ENCODE peak calls at places on chromosomes 11 and 22, in five cellular contexts. K, M, U, Q and W are unnamed samples.

GRCh38 chr11:121929581-121929980 is 186.4 kb downstream of the BLID start:
- DNase-seq in K (no peak), M (no peak), U (no peak), Q (no peak), W (no peak)

GRCh38 chr11:16179668-16180067 is 176.7 kb downstream of the SOX6 start:
- DNase-seq in K (no peak), M (no peak), U (no peak), Q (no peak), W (no peak)

GRCh38 chr22:25666308-25666707 is 75.7 kb upstream of the MYO18B start:
- DNase-seq in K (peak), M (peak), U (no peak), Q (no peak), W (no peak)

GRCh38 chr11:75508051-75508561 is 17.6 kb downstream of the GDPD5 start:
- DNase-seq in K (no peak), M (no peak), U (no peak), Q (peak), W (no peak)

GRCh38 chr11:123093686-123094085 is 31.8 kb upstream of the HSPA8 start:
- DNase-seq in K (no peak), M (no peak), U (no peak), Q (no peak), W (no peak)

GRCh38 chr22:21567456-21568206 is at the start of gene UBE2L3:
- DNase-seq in K (peak), M (peak), U (peak), Q (peak), W (no peak)

GRCh38 chr11:22331771-22332170 is 6.4 kb upstream of the SLC17A6 start:
- DNase-seq in K (no peak), M (no peak), U (no peak), Q (no peak), W (no peak)

GRCh38 chr11:134464981-134465730 is 53.1 kb upstream of the B3GAT1 start:
- DNase-seq in K (no peak), M (no peak), U (no peak), Q (no peak), W (no peak)

GRCh38 chr11:795638-796564 is 2.2 kb downstream of the SLC25A22 start:
- DNase-seq in K (no peak), M (no peak), U (peak), Q (peak), W (no peak)

GRCh38 chr22:20981787-20982562 is at the start of gene LZTR1:
- DNase-seq in K (peak), M (peak), U (peak), Q (peak), W (peak)

GRCh38 chr11:15843309-15843857 is 513.0 kb downstream of the SOX6 start:
- DNase-seq in K (no peak), M (peak), U (peak), Q (no peak), W (no peak)

GRCh38 chr11:3984896-3985295 is 109.7 kb upstream of the RRM1 start:
- DNase-seq in K (no peak), M (peak), U (no peak), Q (peak), W (no peak)

GRCh38 chr22:47586946-47587345 is 824.5 kb downstream of the TBC1D22A start:
- DNase-seq in K (no peak), M (no peak), U (no peak), Q (no peak), W (no peak)

GRCh38 chr11:73661035-73661628 is 14.8 kb downstream of the PLEKHB1 start:
- DNase-seq in K (peak), M (peak), U (peak), Q (peak), W (no peak)

GRCh38 chr11:1152316-1153104 is 5.2 kb upstream of the MUC5AC start:
- DNase-seq in K (peak), M (peak), U (peak), Q (no peak), W (no peak)

DNA sequence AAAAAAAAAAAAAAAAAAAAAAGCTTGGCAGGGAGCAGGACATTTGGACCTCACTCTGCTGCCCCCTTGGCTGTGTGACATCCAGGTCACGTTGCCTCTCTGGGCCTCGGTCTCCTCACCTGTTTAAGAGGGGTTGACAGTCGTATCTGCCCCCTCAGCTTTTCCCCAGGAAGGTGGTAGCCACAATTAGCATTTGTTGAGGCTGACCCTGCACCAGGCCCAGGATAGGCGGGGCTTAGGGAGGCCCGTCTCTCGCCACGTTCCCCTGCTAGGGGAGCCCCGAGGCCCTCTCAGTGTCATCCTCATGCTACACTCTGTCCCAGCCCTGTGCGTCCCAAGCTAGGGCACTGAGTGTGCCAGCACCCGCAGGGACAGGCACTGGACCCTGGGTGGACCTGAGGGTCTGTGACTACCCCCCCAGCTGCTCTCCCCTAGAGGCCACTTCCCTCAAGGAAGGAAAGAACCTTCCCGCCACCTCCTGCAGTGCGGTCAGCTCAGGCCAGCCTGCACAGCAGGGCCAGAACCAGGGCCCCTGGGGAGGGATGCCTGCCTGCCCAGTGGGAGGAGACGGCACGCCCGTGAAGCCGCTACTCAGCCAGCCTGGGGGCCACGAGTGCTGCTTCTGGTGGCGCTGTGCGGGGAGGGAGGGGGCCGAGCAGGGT is 38.5 kb upstream of the PPARA start:
- DNase-seq in K (no peak), M (peak), U (no peak), Q (no peak), W (no peak)
- H3K27ac ChIP-seq in K (peak), M (no peak), U (no peak), Q (no peak), W (peak)

DNA sequence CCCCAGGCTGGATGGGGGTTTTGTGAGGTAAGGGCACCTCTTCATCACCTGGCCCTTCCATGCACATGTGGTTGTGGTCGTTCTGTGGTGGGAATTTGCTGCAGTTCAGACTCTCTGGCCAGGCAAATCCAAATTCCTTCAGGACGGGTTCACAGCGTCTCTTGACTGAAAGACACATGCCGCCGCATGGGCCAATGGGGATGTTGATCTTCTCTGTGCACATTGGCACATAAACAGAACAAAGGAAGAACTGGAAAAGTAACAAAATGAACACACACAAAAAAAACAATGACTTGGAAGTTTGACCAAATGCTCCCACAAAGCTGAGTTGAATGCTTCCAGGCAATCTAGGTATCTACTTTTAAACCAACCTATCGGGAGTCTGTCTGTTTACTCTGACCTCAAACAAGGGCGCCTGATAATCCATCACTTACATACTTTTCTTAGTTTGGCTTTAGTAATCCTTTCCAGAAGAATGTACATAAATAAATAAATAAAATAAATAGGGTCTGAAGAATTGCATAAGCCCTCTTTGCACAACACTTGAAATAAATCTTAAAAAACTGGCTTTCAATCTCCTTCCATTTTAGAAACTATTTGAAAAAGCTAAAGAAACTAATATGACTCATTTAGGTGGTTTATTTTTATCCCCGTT is 2.8 kb downstream of the FZD4 start:
- DNase-seq in K (no peak), M (no peak), U (no peak), Q (no peak), W (no peak)
- H3K27ac ChIP-seq in K (no peak), M (no peak), U (no peak), Q (no peak), W (no peak)

GRCh38 chr11:96095884-96096301 is 172.0 kb upstream of the MTMR2 start:
- DNase-seq in K (no peak), M (no peak), U (peak), Q (no peak), W (peak)
- H3K27ac ChIP-seq in K (no peak), M (no peak), U (peak), Q (no peak), W (peak)

GRCh38 chr11:47178305-47178704 is 1.6 kb upstream of the ARFGAP2 start:
- DNase-seq in K (no peak), M (no peak), U (no peak), Q (no peak), W (no peak)

GRCh38 chr11:47178737-47179654 is 2.3 kb upstream of the ARFGAP2 start:
- DNase-seq in K (no peak), M (no peak), U (no peak), Q (no peak), W (no peak)

GRCh38 chr11:47177229-47177845 is 658 bp upstream of the ARFGAP2 start:
- DNase-seq in K (peak), M (peak), U (peak), Q (peak), W (no peak)

GRCh38 chr11:47176328-47177228 is at the start of gene ARFGAP2:
- DNase-seq in K (peak), M (peak), U (peak), Q (peak), W (peak)

DNA sequence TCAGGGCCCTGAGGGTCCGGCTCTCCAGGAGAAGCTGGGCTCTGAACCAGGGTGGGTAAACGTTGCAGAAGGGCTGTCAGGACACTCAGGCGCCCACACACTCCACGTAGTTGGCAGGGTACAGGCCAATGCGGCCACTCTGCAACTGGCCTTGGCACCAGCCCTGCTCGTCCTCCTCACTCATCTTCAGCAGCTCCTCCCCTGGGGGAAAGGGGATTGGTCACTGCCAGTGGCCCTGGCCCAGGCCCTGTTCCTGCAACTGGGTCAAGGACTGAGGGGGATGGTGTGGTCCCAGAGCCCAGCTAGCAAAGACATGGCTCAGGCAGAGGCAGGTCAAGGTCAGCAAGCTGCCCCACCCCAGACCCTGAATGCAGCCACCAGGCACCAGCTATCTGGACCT is 1.2 kb upstream of the ARFGAP2 start:
- DNase-seq in K (no peak), M (no peak), U (no peak), Q (no peak), W (no peak)
- H3K27ac ChIP-seq in K (peak), M (no peak), U (no peak), Q (peak), W (peak)